ENCODE peak calls at places on chromosomes 6 and 20, in six cellular contexts. G is effector memory CD4-positive, alpha-beta T cell; S is stomach; V is CD4-positive, alpha-beta T cell; E is foreskin fibroblast; Q is stimulated activated CD4-positive, alpha-beta T cell treated with anti-CD3 and anti-CD28 coated beads, Interleukin-15, amount 100 ng/mL, for 1 hour. Y is an unnamed sample.

GRCh38 chr6:68391953-68392352 is 243.1 kb upstream of the ADGRB3 start:
- DNase-seq in V (no peak), G (no peak), Q (no peak), S (no peak), E (no peak), Y (no peak)

GRCh38 chr6:336159-337114 is 44.1 kb downstream of the DUSP22 start:
- DNase-seq in S (no peak), E (no peak), V (no peak), Q (no peak), G (no peak), Y (no peak)

GRCh38 chr20:43183526-43183925 is 6.2 kb downstream of the PTPRT start:
- DNase-seq in G (no peak), V (no peak), Q (no peak), S (no peak), E (no peak), Y (no peak)

GRCh38 chr6:150314230-150315188 is 54.3 kb upstream of the IYD start:
- DNase-seq in G (no peak), S (no peak), E (no peak), Q (no peak), V (no peak), Y (no peak)

GRCh38 chr6:35388772-35389352 is 46.5 kb downstream of the PPARD start:
- DNase-seq in Q (no peak), E (no peak), G (no peak), V (no peak), S (no peak), Y (no peak)

GRCh38 chr6:79869600-79870084 is 77.7 kb downstream of the ELOVL4 start:
- DNase-seq in S (peak), G (peak), Q (peak), E (peak), V (peak), Y (peak)

GRCh38 chr6:130780137-130780536 is 47.1 kb upstream of the SMLR1 start:
- DNase-seq in S (no peak), G (no peak), V (no peak), E (peak), Q (no peak), Y (no peak)

GRCh38 chr6:131101911-131102680 is 33.2 kb upstream of the AKAP7 start:
- DNase-seq in Q (no peak), V (no peak), E (peak), G (no peak), S (no peak), Y (no peak)

GRCh38 chr20:9617062-9617461 is 102.7 kb downstream of the LAMP5 start:
- DNase-seq in S (peak), E (peak), Q (peak), G (no peak), V (peak), Y (peak)

GRCh38 chr20:23659989-23660837 is 22.5 kb upstream of the CST3 start:
- DNase-seq in S (no peak), V (no peak), G (no peak), Q (no peak), E (peak), Y (no peak)

GRCh38 chr6:131660195-131660594 is 23.1 kb downstream of the ENPP3 start:
- DNase-seq in Q (no peak), S (no peak), E (peak), V (no peak), G (no peak), Y (no peak)

GRCh38 chr6:52419809-52420667 is at the start of gene EFHC1:
- DNase-seq in E (peak), G (peak), S (peak), V (peak), Q (peak), Y (peak)

GRCh38 chr6:2203264-2203663 is 42.1 kb downstream of the GMDS start:
- DNase-seq in S (no peak), Q (no peak), E (no peak), G (no peak), V (no peak), Y (no peak)

GRCh38 chr20:51341581-51341980 is 200.9 kb downstream of the NFATC2 start:
- DNase-seq in G (no peak), E (no peak), S (no peak), Q (no peak), V (no peak), Y (no peak)

GRCh38 chr6:42777126-42777822 is 4.6 kb upstream of the BICRAL start:
- DNase-seq in E (peak), S (no peak), Q (no peak), G (no peak), V (no peak), Y (no peak)